ENCODE peak calls at places on chromosomes 7 and 10, in seven cellular contexts. V is esophagus squamous epithelium, A is gastrocnemius medialis, Q is tibial nerve, K is cardiac fibroblast, I is neural crest cell, X is BJ. D is an unnamed sample.
A peak's percentile ranks its signal among the peaks of the same experiment; 100 is the strongest.

GRCh38 chr7:112157072-112157471 is 49.1 kb downstream of the DOCK4 start:
- DNase-seq in A (no peak), I (no peak), K (peak; percentile 89), V (no peak), X (no peak), Q (no peak), D (no peak)

GRCh38 chr7:35781200-35781701 is 19.6 kb upstream of the SEPTIN7 start:
- DNase-seq in I (no peak), V (no peak), Q (no peak), A (no peak), X (no peak), K (peak; percentile 51), D (no peak)

GRCh38 chr10:58638406-58638805 is 125.7 kb downstream of the BICC1 start:
- DNase-seq in I (no peak), A (no peak), K (peak; percentile 62), Q (no peak), V (no peak), X (no peak), D (no peak)

GRCh38 chr7:148916186-148916585 is 32.1 kb upstream of the EZH2 start:
- DNase-seq in I (no peak), Q (no peak), K (peak; percentile 69), A (no peak), V (no peak), X (peak; percentile 34), D (no peak)

GRCh38 chr10:130809181-130809580 is 502.3 kb downstream of the TCERG1L start:
- DNase-seq in X (no peak), V (no peak), A (no peak), K (no peak), I (no peak), Q (no peak), D (no peak)

GRCh38 chr10:15227611-15228372 is 59.3 kb upstream of the NMT2 start:
- DNase-seq in Q (no peak), I (no peak), K (peak; percentile 53), X (no peak), V (no peak), A (no peak), D (no peak)

GRCh38 chr7:18357691-18358090 is 137.9 kb upstream of the HDAC9 start:
- DNase-seq in V (no peak), I (no peak), Q (no peak), K (peak; percentile 35), X (no peak), A (no peak), D (peak; percentile 8)

GRCh38 chr10:100807241-100808050 is 62.1 kb downstream of the PAX2 start:
- DNase-seq in Q (no peak), A (no peak), X (no peak), V (no peak), K (no peak), I (no peak), D (no peak)

GRCh38 chr7:128931965-128932861 is 5.5 kb upstream of the IRF5 start:
- DNase-seq in Q (no peak), A (peak; percentile 9), K (no peak), X (no peak), I (no peak), V (no peak), D (no peak)

GRCh38 chr7:40833541-40834234 is 698.9 kb downstream of the SUGCT start:
- DNase-seq in X (no peak), V (no peak), K (peak; percentile 54), Q (no peak), A (no peak), I (no peak), D (no peak)

GRCh38 chr7:96315109-96315480 is 6.8 kb downstream of the SLC25A13 start:
- DNase-seq in K (no peak), V (no peak), I (no peak), A (no peak), Q (no peak), X (no peak), D (no peak)

GRCh38 chr7:95599069-95599468 is 2.8 kb upstream of the PDK4 start:
- DNase-seq in Q (no peak), A (peak; percentile 45), K (peak; percentile 24), X (no peak), V (no peak), I (no peak), D (no peak)

GRCh38 chr7:131606346-131607290 is 50.2 kb upstream of the PODXL start:
- DNase-seq in K (no peak), A (peak; percentile 18), X (no peak), I (no peak), V (no peak), Q (no peak), D (no peak)

GRCh38 chr7:5420108-5420840 is 3.4 kb downstream of the TNRC18 start:
- DNase-seq in A (peak; percentile 37), V (no peak), K (no peak), I (peak; percentile 47), X (no peak), Q (no peak), D (peak; percentile 61)

GRCh38 chr10:96454184-96454583 is 59.5 kb downstream of the TLL2 start:
- DNase-seq in I (no peak), A (no peak), K (no peak), X (no peak), Q (no peak), V (no peak), D (no peak)

GRCh38 chr10:86535057-86535882 is 13.7 kb upstream of the WAPL start:
- DNase-seq in Q (peak; percentile 46), A (peak; percentile 96), I (peak; percentile 25), V (no peak), K (peak; percentile 36), X (no peak), D (peak; percentile 83)

GRCh38 chr10:52239771-52240170 is 74.3 kb upstream of the DKK1 start:
- DNase-seq in K (no peak), A (no peak), Q (no peak), I (no peak), V (no peak), X (no peak), D (no peak)

GRCh38 chr7:100366411-100367250 is 6.7 kb upstream of the PILRA start:
- DNase-seq in V (no peak), I (no peak), K (no peak), Q (no peak), A (no peak), X (no peak), D (peak; percentile 65)

GRCh38 chr10:78328592-78329404 is 295.1 kb downstream of the RPS24 start:
- DNase-seq in I (no peak), K (no peak), A (no peak), V (no peak), Q (no peak), X (no peak), D (no peak)

GRCh38 chr7:129952164-129952652 is 552 bp downstream of the UBE2H start:
- DNase-seq in Q (no peak), K (no peak), I (peak; percentile 44), V (no peak), A (peak; percentile 56), X (no peak), D (peak; percentile 46)

GRCh38 chr10:113680172-113681111 is 730 bp downstream of the CASP7 start:
- DNase-seq in I (no peak), Q (peak; percentile 21), A (peak; percentile 45), K (peak; percentile 80), V (no peak), X (no peak), D (peak; percentile 28)

GRCh38 chr10:63446716-63447440 is 18.9 kb downstream of the JMJD1C start:
- DNase-seq in K (no peak), Q (no peak), I (no peak), X (no peak), V (no peak), A (no peak), D (no peak)

GRCh38 chr10:133616371-133617130 is 10.0 kb downstream of the FRG2B start:
- DNase-seq in I (no peak), X (no peak), A (peak; percentile 60), Q (no peak), K (peak; percentile 15), V (no peak), D (no peak)

GRCh38 chr10:131653140-131653539 is 247.7 kb upstream of the PPP2R2D start:
- DNase-seq in Q (no peak), V (no peak), I (no peak), X (no peak), A (no peak), K (no peak), D (no peak)

GRCh38 chr7:78095549-78095948 is 297.0 kb downstream of the PHTF2 start:
- DNase-seq in Q (no peak), A (no peak), V (no peak), I (no peak), K (peak; percentile 58), X (peak; percentile 19), D (no peak)

GRCh38 chr10:77350134-77350533 is 287.5 kb downstream of the KCNMA1 start:
- DNase-seq in I (no peak), A (no peak), V (no peak), K (no peak), Q (no peak), X (no peak), D (no peak)

DNA sequence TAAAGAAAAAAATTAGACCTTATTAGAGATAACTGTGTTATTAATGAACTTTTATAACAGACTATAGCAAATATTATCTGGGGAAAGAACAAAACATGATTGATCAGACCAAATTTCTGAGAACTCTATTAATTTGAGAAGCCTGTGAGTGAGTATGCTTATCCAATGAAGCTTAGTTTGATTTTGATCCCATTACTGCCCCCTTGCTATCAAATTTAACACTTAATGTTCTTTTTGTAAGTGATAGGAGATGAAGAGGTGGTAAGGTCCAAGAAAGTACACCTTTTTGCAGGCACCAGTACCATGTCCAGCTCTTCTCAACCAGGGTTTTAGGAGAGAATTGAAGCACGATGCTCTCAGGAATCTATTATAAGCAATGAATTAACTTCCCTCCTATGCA is 49.9 kb downstream of the ZNF365 start:
- DNase-seq in K (peak; percentile 14), X (no peak), Q (no peak), I (no peak), A (no peak), V (no peak), D (no peak)
- TF ChIP-seq CTCF in K (peak; percentile 6), X (no peak), Q (no peak), I (peak; percentile 16), A (no peak), V (no peak), D (no peak)

GRCh38 chr7:106891545-106892410 is 26.7 kb downstream of the PIK3CG start:
- DNase-seq in X (no peak), I (no peak), Q (no peak), K (no peak), V (no peak), A (no peak), D (no peak)
- TF ChIP-seq CTCF in X (no peak), I (no peak), Q (no peak), K (no peak), V (no peak), A (no peak), D (no peak)

GRCh38 chr7:105399043-105399725 is 10.5 kb upstream of the SRPK2 start:
- DNase-seq in V (no peak), I (no peak), Q (no peak), K (peak; percentile 47), A (no peak), X (no peak), D (no peak)
- TF ChIP-seq CTCF in V (no peak), I (peak; percentile 59), Q (peak; percentile 16), K (peak; percentile 40), A (no peak), X (peak; percentile 43), D (no peak)

DNA sequence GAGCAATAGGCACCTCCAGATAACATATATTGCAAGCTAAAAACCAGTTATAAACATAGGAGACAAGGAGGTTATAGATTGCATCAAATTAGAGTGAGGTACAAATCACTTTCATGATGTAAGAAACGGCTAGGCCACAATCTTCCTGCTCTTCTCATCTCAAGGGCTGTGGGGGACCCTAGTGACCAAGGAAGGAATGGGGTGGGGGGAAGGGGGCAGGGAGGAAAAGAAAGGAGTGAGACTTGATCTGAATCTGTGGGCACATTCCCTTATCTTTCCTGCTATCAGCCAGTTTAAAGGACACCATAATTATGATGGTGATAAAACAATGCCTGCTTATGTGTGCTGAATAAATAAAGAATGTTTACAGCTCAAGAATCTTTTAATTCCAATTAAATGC is 2.5 kb downstream of the SKIDA1 start:
- DNase-seq in A (no peak), X (no peak), Q (no peak), K (no peak), I (no peak), V (no peak), D (no peak)
- TF ChIP-seq CTCF in A (no peak), X (no peak), Q (no peak), K (no peak), I (no peak), V (no peak), D (no peak)

D was measured in GM20000.